ENCODE peak calls at places on chromosomes 4 and X, in nine cellular contexts. One of them, this sample, is unnamed.
A peak's percentile ranks its signal among the peaks of the same experiment; 100 is the strongest.

GRCh38 chrX:118346258-118347094 is 570 bp downstream of the WDR44 start:
- DNase-seq in SW 1271: no peak
- DNase-seq in stimulated activated CD4-positive, alpha-beta T cell treated with anti-CD3 and anti-CD28 coated beads, TNF-alpha, amount 100 ng/mL, for 1 hour: peak; percentile 9
- DNase-seq in cortex of kidney: no peak
- DNase-seq in DMS153: no peak
- DNase-seq in neural crest cell: peak; percentile 36
- DNase-seq in activated CD8-positive, alpha-beta memory T cell treated with anti-CD3 and anti-CD28 coated beads, Interleukin-2, amount 50 U/mL, for 48 hours: peak; percentile 72
- DNase-seq in fibroblast of the conjunctiva: no peak
- DNase-seq in left kidney: peak; percentile 76
- DNase-seq in this sample: peak; percentile 7

GRCh38 chr4:169397762-169398161 is 127.0 kb upstream of the SH3RF1 start:
- DNase-seq in SW 1271: no peak
- DNase-seq in stimulated activated CD4-positive, alpha-beta T cell treated with anti-CD3 and anti-CD28 coated beads, TNF-alpha, amount 100 ng/mL, for 1 hour: no peak
- DNase-seq in cortex of kidney: no peak
- DNase-seq in DMS153: no peak
- DNase-seq in neural crest cell: no peak
- DNase-seq in activated CD8-positive, alpha-beta memory T cell treated with anti-CD3 and anti-CD28 coated beads, Interleukin-2, amount 50 U/mL, for 48 hours: no peak
- DNase-seq in fibroblast of the conjunctiva: no peak
- DNase-seq in left kidney: no peak
- DNase-seq in this sample: no peak

GRCh38 chr4:186161138-186161537 is 30.2 kb upstream of the CYP4V2 start:
- DNase-seq in SW 1271: no peak
- DNase-seq in stimulated activated CD4-positive, alpha-beta T cell treated with anti-CD3 and anti-CD28 coated beads, TNF-alpha, amount 100 ng/mL, for 1 hour: no peak
- DNase-seq in cortex of kidney: no peak
- DNase-seq in DMS153: peak; percentile 43
- DNase-seq in neural crest cell: no peak
- DNase-seq in activated CD8-positive, alpha-beta memory T cell treated with anti-CD3 and anti-CD28 coated beads, Interleukin-2, amount 50 U/mL, for 48 hours: no peak
- DNase-seq in fibroblast of the conjunctiva: no peak
- DNase-seq in left kidney: peak; percentile 39
- DNase-seq in this sample: no peak

GRCh38 chrX:152640039-152640818 is 2.5 kb downstream of the GABRQ start:
- DNase-seq in SW 1271: no peak
- DNase-seq in stimulated activated CD4-positive, alpha-beta T cell treated with anti-CD3 and anti-CD28 coated beads, TNF-alpha, amount 100 ng/mL, for 1 hour: no peak
- DNase-seq in cortex of kidney: no peak
- DNase-seq in DMS153: no peak
- DNase-seq in neural crest cell: no peak
- DNase-seq in activated CD8-positive, alpha-beta memory T cell treated with anti-CD3 and anti-CD28 coated beads, Interleukin-2, amount 50 U/mL, for 48 hours: no peak
- DNase-seq in fibroblast of the conjunctiva: no peak
- DNase-seq in left kidney: no peak
- DNase-seq in this sample: no peak

GRCh38 chr4:111602848-111603247 is 542.4 kb upstream of the FAM241A start:
- DNase-seq in SW 1271: no peak
- DNase-seq in stimulated activated CD4-positive, alpha-beta T cell treated with anti-CD3 and anti-CD28 coated beads, TNF-alpha, amount 100 ng/mL, for 1 hour: no peak
- DNase-seq in cortex of kidney: no peak
- DNase-seq in DMS153: no peak
- DNase-seq in neural crest cell: no peak
- DNase-seq in activated CD8-positive, alpha-beta memory T cell treated with anti-CD3 and anti-CD28 coated beads, Interleukin-2, amount 50 U/mL, for 48 hours: no peak
- DNase-seq in fibroblast of the conjunctiva: no peak
- DNase-seq in left kidney: peak; percentile 7
- DNase-seq in this sample: no peak

GRCh38 chrX:47502591-47503222 is 19.7 kb upstream of the ZNF41 start:
- DNase-seq in SW 1271: no peak
- DNase-seq in stimulated activated CD4-positive, alpha-beta T cell treated with anti-CD3 and anti-CD28 coated beads, TNF-alpha, amount 100 ng/mL, for 1 hour: no peak
- DNase-seq in cortex of kidney: no peak
- DNase-seq in DMS153: no peak
- DNase-seq in neural crest cell: no peak
- DNase-seq in activated CD8-positive, alpha-beta memory T cell treated with anti-CD3 and anti-CD28 coated beads, Interleukin-2, amount 50 U/mL, for 48 hours: no peak
- DNase-seq in fibroblast of the conjunctiva: peak; percentile 24
- DNase-seq in left kidney: no peak
- DNase-seq in this sample: no peak

GRCh38 chr4:182644326-182645050 is 272.7 kb downstream of the DCTD start:
- DNase-seq in SW 1271: no peak
- DNase-seq in stimulated activated CD4-positive, alpha-beta T cell treated with anti-CD3 and anti-CD28 coated beads, TNF-alpha, amount 100 ng/mL, for 1 hour: no peak
- DNase-seq in cortex of kidney: no peak
- DNase-seq in DMS153: no peak
- DNase-seq in neural crest cell: no peak
- DNase-seq in activated CD8-positive, alpha-beta memory T cell treated with anti-CD3 and anti-CD28 coated beads, Interleukin-2, amount 50 U/mL, for 48 hours: no peak
- DNase-seq in fibroblast of the conjunctiva: no peak
- DNase-seq in left kidney: no peak
- DNase-seq in this sample: no peak

GRCh38 chrX:134396174-134396573 is 63.8 kb upstream of the HPRT1 start:
- DNase-seq in SW 1271: no peak
- DNase-seq in stimulated activated CD4-positive, alpha-beta T cell treated with anti-CD3 and anti-CD28 coated beads, TNF-alpha, amount 100 ng/mL, for 1 hour: no peak
- DNase-seq in cortex of kidney: no peak
- DNase-seq in DMS153: no peak
- DNase-seq in neural crest cell: no peak
- DNase-seq in activated CD8-positive, alpha-beta memory T cell treated with anti-CD3 and anti-CD28 coated beads, Interleukin-2, amount 50 U/mL, for 48 hours: no peak
- DNase-seq in fibroblast of the conjunctiva: no peak
- DNase-seq in left kidney: no peak
- DNase-seq in this sample: peak; percentile 15

GRCh38 chr4:113222006-113222405 is 172.6 kb downstream of the ANK2 start:
- DNase-seq in SW 1271: no peak
- DNase-seq in stimulated activated CD4-positive, alpha-beta T cell treated with anti-CD3 and anti-CD28 coated beads, TNF-alpha, amount 100 ng/mL, for 1 hour: no peak
- DNase-seq in cortex of kidney: no peak
- DNase-seq in DMS153: no peak
- DNase-seq in neural crest cell: no peak
- DNase-seq in activated CD8-positive, alpha-beta memory T cell treated with anti-CD3 and anti-CD28 coated beads, Interleukin-2, amount 50 U/mL, for 48 hours: no peak
- DNase-seq in fibroblast of the conjunctiva: no peak
- DNase-seq in left kidney: no peak
- DNase-seq in this sample: no peak

GRCh38 chrX:69158166-69159040 is 6.8 kb downstream of the PJA1 start:
- DNase-seq in SW 1271: peak; percentile 0
- DNase-seq in stimulated activated CD4-positive, alpha-beta T cell treated with anti-CD3 and anti-CD28 coated beads, TNF-alpha, amount 100 ng/mL, for 1 hour: no peak
- DNase-seq in cortex of kidney: no peak
- DNase-seq in DMS153: peak; percentile 15
- DNase-seq in neural crest cell: no peak
- DNase-seq in activated CD8-positive, alpha-beta memory T cell treated with anti-CD3 and anti-CD28 coated beads, Interleukin-2, amount 50 U/mL, for 48 hours: no peak
- DNase-seq in fibroblast of the conjunctiva: peak; percentile 31
- DNase-seq in left kidney: peak; percentile 77
- DNase-seq in this sample: no peak

GRCh38 chrX:115892056-115892708 is 278.4 kb upstream of the AGTR2 start:
- DNase-seq in SW 1271: no peak
- DNase-seq in stimulated activated CD4-positive, alpha-beta T cell treated with anti-CD3 and anti-CD28 coated beads, TNF-alpha, amount 100 ng/mL, for 1 hour: no peak
- DNase-seq in cortex of kidney: no peak
- DNase-seq in DMS153: no peak
- DNase-seq in neural crest cell: no peak
- DNase-seq in activated CD8-positive, alpha-beta memory T cell treated with anti-CD3 and anti-CD28 coated beads, Interleukin-2, amount 50 U/mL, for 48 hours: no peak
- DNase-seq in fibroblast of the conjunctiva: no peak
- DNase-seq in left kidney: no peak
- DNase-seq in this sample: no peak

GRCh38 chr4:57191523-57192034 is 81.4 kb upstream of the IGFBP7 start:
- DNase-seq in SW 1271: no peak
- DNase-seq in stimulated activated CD4-positive, alpha-beta T cell treated with anti-CD3 and anti-CD28 coated beads, TNF-alpha, amount 100 ng/mL, for 1 hour: no peak
- DNase-seq in cortex of kidney: no peak
- DNase-seq in DMS153: no peak
- DNase-seq in neural crest cell: no peak
- DNase-seq in activated CD8-positive, alpha-beta memory T cell treated with anti-CD3 and anti-CD28 coated beads, Interleukin-2, amount 50 U/mL, for 48 hours: no peak
- DNase-seq in fibroblast of the conjunctiva: no peak
- DNase-seq in left kidney: peak; percentile 96
- DNase-seq in this sample: peak; percentile 23

GRCh38 chrX:9807355-9808182 is 21.3 kb downstream of the SHROOM2 start:
- DNase-seq in SW 1271: no peak
- DNase-seq in stimulated activated CD4-positive, alpha-beta T cell treated with anti-CD3 and anti-CD28 coated beads, TNF-alpha, amount 100 ng/mL, for 1 hour: no peak
- DNase-seq in cortex of kidney: no peak
- DNase-seq in DMS153: no peak
- DNase-seq in neural crest cell: no peak
- DNase-seq in activated CD8-positive, alpha-beta memory T cell treated with anti-CD3 and anti-CD28 coated beads, Interleukin-2, amount 50 U/mL, for 48 hours: no peak
- DNase-seq in fibroblast of the conjunctiva: no peak
- DNase-seq in left kidney: peak; percentile 22
- DNase-seq in this sample: peak; percentile 71

GRCh38 chr4:132333723-132334045 is 815.4 kb upstream of the PCDH10 start:
- DNase-seq in SW 1271: no peak
- DNase-seq in stimulated activated CD4-positive, alpha-beta T cell treated with anti-CD3 and anti-CD28 coated beads, TNF-alpha, amount 100 ng/mL, for 1 hour: no peak
- DNase-seq in cortex of kidney: no peak
- DNase-seq in DMS153: no peak
- DNase-seq in neural crest cell: no peak
- DNase-seq in activated CD8-positive, alpha-beta memory T cell treated with anti-CD3 and anti-CD28 coated beads, Interleukin-2, amount 50 U/mL, for 48 hours: no peak
- DNase-seq in fibroblast of the conjunctiva: no peak
- DNase-seq in left kidney: no peak
- DNase-seq in this sample: no peak

GRCh38 chrX:103941201-103941975 is 21.0 kb upstream of the TMSB15B start:
- DNase-seq in SW 1271: no peak
- DNase-seq in stimulated activated CD4-positive, alpha-beta T cell treated with anti-CD3 and anti-CD28 coated beads, TNF-alpha, amount 100 ng/mL, for 1 hour: no peak
- DNase-seq in cortex of kidney: no peak
- DNase-seq in DMS153: peak; percentile 4
- DNase-seq in neural crest cell: no peak
- DNase-seq in activated CD8-positive, alpha-beta memory T cell treated with anti-CD3 and anti-CD28 coated beads, Interleukin-2, amount 50 U/mL, for 48 hours: no peak
- DNase-seq in fibroblast of the conjunctiva: peak; percentile 34
- DNase-seq in left kidney: peak; percentile 44
- DNase-seq in this sample: no peak

GRCh38 chr4:169100656-169101055 is 90.6 kb upstream of the CBR4 start:
- DNase-seq in SW 1271: no peak
- DNase-seq in stimulated activated CD4-positive, alpha-beta T cell treated with anti-CD3 and anti-CD28 coated beads, TNF-alpha, amount 100 ng/mL, for 1 hour: no peak
- DNase-seq in cortex of kidney: no peak
- DNase-seq in DMS153: no peak
- DNase-seq in neural crest cell: no peak
- DNase-seq in activated CD8-positive, alpha-beta memory T cell treated with anti-CD3 and anti-CD28 coated beads, Interleukin-2, amount 50 U/mL, for 48 hours: no peak
- DNase-seq in fibroblast of the conjunctiva: no peak
- DNase-seq in left kidney: peak; percentile 60
- DNase-seq in this sample: no peak

GRCh38 chr4:83618431-83618830 is 82.5 kb downstream of the GPAT3 start:
- DNase-seq in SW 1271: peak; percentile 51
- DNase-seq in stimulated activated CD4-positive, alpha-beta T cell treated with anti-CD3 and anti-CD28 coated beads, TNF-alpha, amount 100 ng/mL, for 1 hour: no peak
- DNase-seq in cortex of kidney: no peak
- DNase-seq in DMS153: no peak
- DNase-seq in neural crest cell: no peak
- DNase-seq in activated CD8-positive, alpha-beta memory T cell treated with anti-CD3 and anti-CD28 coated beads, Interleukin-2, amount 50 U/mL, for 48 hours: no peak
- DNase-seq in fibroblast of the conjunctiva: peak; percentile 2
- DNase-seq in left kidney: peak; percentile 65
- DNase-seq in this sample: peak; percentile 6

GRCh38 chr4:169791527-169792156 is 33.9 kb upstream of the HPF1 start:
- DNase-seq in SW 1271: peak; percentile 3
- DNase-seq in stimulated activated CD4-positive, alpha-beta T cell treated with anti-CD3 and anti-CD28 coated beads, TNF-alpha, amount 100 ng/mL, for 1 hour: no peak
- DNase-seq in cortex of kidney: no peak
- DNase-seq in DMS153: peak; percentile 27
- DNase-seq in neural crest cell: peak; percentile 62
- DNase-seq in activated CD8-positive, alpha-beta memory T cell treated with anti-CD3 and anti-CD28 coated beads, Interleukin-2, amount 50 U/mL, for 48 hours: peak; percentile 55
- DNase-seq in fibroblast of the conjunctiva: peak; percentile 36
- DNase-seq in left kidney: peak; percentile 92
- DNase-seq in this sample: peak; percentile 11

GRCh38 chr4:113292371-113293042 is 243.1 kb downstream of the ANK2 start:
- DNase-seq in SW 1271: no peak
- DNase-seq in stimulated activated CD4-positive, alpha-beta T cell treated with anti-CD3 and anti-CD28 coated beads, TNF-alpha, amount 100 ng/mL, for 1 hour: no peak
- DNase-seq in cortex of kidney: no peak
- DNase-seq in DMS153: no peak
- DNase-seq in neural crest cell: peak; percentile 25
- DNase-seq in activated CD8-positive, alpha-beta memory T cell treated with anti-CD3 and anti-CD28 coated beads, Interleukin-2, amount 50 U/mL, for 48 hours: no peak
- DNase-seq in fibroblast of the conjunctiva: peak; percentile 63
- DNase-seq in left kidney: peak; percentile 64
- DNase-seq in this sample: no peak

GRCh38 chr4:16082424-16083216 is 1.2 kb downstream of the PROM1 start:
- DNase-seq in SW 1271: no peak
- DNase-seq in stimulated activated CD4-positive, alpha-beta T cell treated with anti-CD3 and anti-CD28 coated beads, TNF-alpha, amount 100 ng/mL, for 1 hour: no peak
- DNase-seq in cortex of kidney: no peak
- DNase-seq in DMS153: no peak
- DNase-seq in neural crest cell: peak; percentile 66
- DNase-seq in activated CD8-positive, alpha-beta memory T cell treated with anti-CD3 and anti-CD28 coated beads, Interleukin-2, amount 50 U/mL, for 48 hours: peak; percentile 60
- DNase-seq in fibroblast of the conjunctiva: no peak
- DNase-seq in left kidney: peak; percentile 95
- DNase-seq in this sample: peak; percentile 38

GRCh38 chr4:123651127-123651526 is 254.5 kb downstream of the SPRY1 start:
- DNase-seq in SW 1271: no peak
- DNase-seq in stimulated activated CD4-positive, alpha-beta T cell treated with anti-CD3 and anti-CD28 coated beads, TNF-alpha, amount 100 ng/mL, for 1 hour: no peak
- DNase-seq in cortex of kidney: no peak
- DNase-seq in DMS153: no peak
- DNase-seq in neural crest cell: no peak
- DNase-seq in activated CD8-positive, alpha-beta memory T cell treated with anti-CD3 and anti-CD28 coated beads, Interleukin-2, amount 50 U/mL, for 48 hours: no peak
- DNase-seq in fibroblast of the conjunctiva: peak; percentile 43
- DNase-seq in left kidney: peak; percentile 71
- DNase-seq in this sample: no peak

GRCh38 chrX:46561931-46562721 is 11.4 kb upstream of the CHST7 start:
- DNase-seq in SW 1271: no peak
- DNase-seq in stimulated activated CD4-positive, alpha-beta T cell treated with anti-CD3 and anti-CD28 coated beads, TNF-alpha, amount 100 ng/mL, for 1 hour: no peak
- DNase-seq in cortex of kidney: no peak
- DNase-seq in DMS153: no peak
- DNase-seq in neural crest cell: no peak
- DNase-seq in activated CD8-positive, alpha-beta memory T cell treated with anti-CD3 and anti-CD28 coated beads, Interleukin-2, amount 50 U/mL, for 48 hours: no peak
- DNase-seq in fibroblast of the conjunctiva: no peak
- DNase-seq in left kidney: no peak
- DNase-seq in this sample: no peak

GRCh38 chr4:78613522-78614311 is 62.1 kb downstream of the ANXA3 start:
- DNase-seq in SW 1271: no peak
- DNase-seq in stimulated activated CD4-positive, alpha-beta T cell treated with anti-CD3 and anti-CD28 coated beads, TNF-alpha, amount 100 ng/mL, for 1 hour: no peak
- DNase-seq in cortex of kidney: no peak
- DNase-seq in DMS153: peak; percentile 7
- DNase-seq in neural crest cell: no peak
- DNase-seq in activated CD8-positive, alpha-beta memory T cell treated with anti-CD3 and anti-CD28 coated beads, Interleukin-2, amount 50 U/mL, for 48 hours: no peak
- DNase-seq in fibroblast of the conjunctiva: no peak
- DNase-seq in left kidney: peak; percentile 23
- DNase-seq in this sample: no peak

GRCh38 chrX:68694429-68695205 is 47.2 kb downstream of the STARD8 start:
- DNase-seq in SW 1271: no peak
- DNase-seq in stimulated activated CD4-positive, alpha-beta T cell treated with anti-CD3 and anti-CD28 coated beads, TNF-alpha, amount 100 ng/mL, for 1 hour: no peak
- DNase-seq in cortex of kidney: no peak
- DNase-seq in DMS153: no peak
- DNase-seq in neural crest cell: no peak
- DNase-seq in activated CD8-positive, alpha-beta memory T cell treated with anti-CD3 and anti-CD28 coated beads, Interleukin-2, amount 50 U/mL, for 48 hours: no peak
- DNase-seq in fibroblast of the conjunctiva: no peak
- DNase-seq in left kidney: no peak
- DNase-seq in this sample: no peak

GRCh38 chr4:1329408-1330371 is 17.3 kb upstream of the UVSSA start:
- DNase-seq in SW 1271: no peak
- DNase-seq in stimulated activated CD4-positive, alpha-beta T cell treated with anti-CD3 and anti-CD28 coated beads, TNF-alpha, amount 100 ng/mL, for 1 hour: no peak
- DNase-seq in cortex of kidney: no peak
- DNase-seq in DMS153: no peak
- DNase-seq in neural crest cell: no peak
- DNase-seq in activated CD8-positive, alpha-beta memory T cell treated with anti-CD3 and anti-CD28 coated beads, Interleukin-2, amount 50 U/mL, for 48 hours: no peak
- DNase-seq in fibroblast of the conjunctiva: no peak
- DNase-seq in left kidney: peak; percentile 19
- DNase-seq in this sample: no peak

GRCh38 chrX:30215357-30215843 is at the start of gene MAGEB2:
- DNase-seq in SW 1271: no peak
- DNase-seq in stimulated activated CD4-positive, alpha-beta T cell treated with anti-CD3 and anti-CD28 coated beads, TNF-alpha, amount 100 ng/mL, for 1 hour: no peak
- DNase-seq in cortex of kidney: no peak
- DNase-seq in DMS153: no peak
- DNase-seq in neural crest cell: no peak
- DNase-seq in activated CD8-positive, alpha-beta memory T cell treated with anti-CD3 and anti-CD28 coated beads, Interleukin-2, amount 50 U/mL, for 48 hours: no peak
- DNase-seq in fibroblast of the conjunctiva: no peak
- DNase-seq in left kidney: no peak
- DNase-seq in this sample: no peak

GRCh38 chr4:110417151-110417550 is 58.8 kb upstream of the ENPEP start:
- DNase-seq in SW 1271: no peak
- DNase-seq in stimulated activated CD4-positive, alpha-beta T cell treated with anti-CD3 and anti-CD28 coated beads, TNF-alpha, amount 100 ng/mL, for 1 hour: no peak
- DNase-seq in cortex of kidney: no peak
- DNase-seq in DMS153: no peak
- DNase-seq in neural crest cell: no peak
- DNase-seq in activated CD8-positive, alpha-beta memory T cell treated with anti-CD3 and anti-CD28 coated beads, Interleukin-2, amount 50 U/mL, for 48 hours: no peak
- DNase-seq in fibroblast of the conjunctiva: no peak
- DNase-seq in left kidney: no peak
- DNase-seq in this sample: no peak

GRCh38 chr4:37837446-37837845 is 11.0 kb downstream of the PGM2 start:
- DNase-seq in SW 1271: peak; percentile 51
- DNase-seq in stimulated activated CD4-positive, alpha-beta T cell treated with anti-CD3 and anti-CD28 coated beads, TNF-alpha, amount 100 ng/mL, for 1 hour: no peak
- DNase-seq in cortex of kidney: no peak
- DNase-seq in DMS153: no peak
- DNase-seq in neural crest cell: no peak
- DNase-seq in activated CD8-positive, alpha-beta memory T cell treated with anti-CD3 and anti-CD28 coated beads, Interleukin-2, amount 50 U/mL, for 48 hours: no peak
- DNase-seq in fibroblast of the conjunctiva: no peak
- DNase-seq in left kidney: no peak
- DNase-seq in this sample: no peak

This sample was measured in T47D.